ENCODE peak calls at places on chromosomes 1 and 21, in nine cellular contexts. K is HS-27A; J is neuronal stem cell; R is stimulated activated CD4-positive, alpha-beta T cell treated with anti-CD3 and anti-CD28 coated beads, Interleukin-4, amount 100 ng/mL, for 1 hour; Y is SHP77 treated with DMSO at 0.1 percent for 48 hours; V is T-helper 1 cell; A is M059J; F is activated T-cell treated with anti-CD3 and anti-CD28 coated beads for 4 hours; G is posterior cingulate gyrus. D is an unnamed sample.

GRCh38 chr1:85374160-85374559 is 90.8 kb downstream of the DDAH1 start:
- DNase-seq in K (no peak), J (no peak), R (no peak), Y (no peak), V (no peak), A (peak), F (no peak), G (no peak), D (no peak)

GRCh38 chr21:38804617-38805281 is 980 bp upstream of the ETS2 start:
- DNase-seq in K (no peak), J (no peak), R (peak), Y (peak), V (no peak), A (peak), F (no peak), G (peak), D (no peak)

GRCh38 chr1:233608988-233609387 is 4.9 kb upstream of the KCNK1 start:
- DNase-seq in K (no peak), J (no peak), R (no peak), Y (no peak), V (no peak), A (no peak), F (no peak), G (no peak), D (no peak)

GRCh38 chr1:226686440-226687436 is 52.3 kb downstream of the ITPKB start:
- DNase-seq in K (no peak), J (no peak), R (no peak), Y (no peak), V (no peak), A (no peak), F (no peak), G (no peak), D (no peak)

GRCh38 chr1:40855513-40855912 is 6.7 kb downstream of the CITED4 start:
- DNase-seq in K (no peak), J (no peak), R (peak), Y (no peak), V (no peak), A (no peak), F (peak), G (no peak), D (no peak)

GRCh38 chr1:19325958-19326747 is 14.0 kb downstream of the SLC66A1 start:
- DNase-seq in K (no peak), J (no peak), R (no peak), Y (no peak), V (no peak), A (no peak), F (no peak), G (no peak), D (no peak)

GRCh38 chr1:109689844-109690405 is 2.3 kb downstream of the GSTM1 start:
- DNase-seq in K (no peak), J (no peak), R (no peak), Y (no peak), V (no peak), A (no peak), F (no peak), G (no peak), D (no peak)

GRCh38 chr1:167984886-167985489 is 48.1 kb upstream of the MPC2 start:
- DNase-seq in K (no peak), J (no peak), R (peak), Y (no peak), V (no peak), A (peak), F (no peak), G (no peak), D (no peak)

GRCh38 chr1:7727816-7728477 is 43.1 kb upstream of the VAMP3 start:
- DNase-seq in K (no peak), J (no peak), R (no peak), Y (peak), V (no peak), A (no peak), F (no peak), G (peak), D (no peak)

GRCh38 chr1:210025870-210026269 is 87.9 kb downstream of the SYT14 start:
- DNase-seq in K (no peak), J (no peak), R (no peak), Y (no peak), V (no peak), A (no peak), F (no peak), G (no peak), D (no peak)

GRCh38 chr1:100476736-100477135 is 61.2 kb upstream of the GPR88 start:
- DNase-seq in K (no peak), J (no peak), R (no peak), Y (no peak), V (no peak), A (no peak), F (no peak), G (no peak), D (no peak)

GRCh38 chr1:96473791-96474452 is 247.7 kb upstream of the PTBP2 start:
- DNase-seq in K (no peak), J (no peak), R (no peak), Y (no peak), V (no peak), A (peak), F (no peak), G (no peak), D (no peak)

GRCh38 chr1:231918239-231919015 is 291.8 kb downstream of the DISC1 start:
- DNase-seq in K (no peak), J (no peak), R (peak), Y (no peak), V (no peak), A (peak), F (peak), G (no peak), D (no peak)

GRCh38 chr1:175269151-175269550 is 76.6 kb upstream of the KIAA0040 start:
- DNase-seq in K (no peak), J (no peak), R (no peak), Y (no peak), V (no peak), A (no peak), F (no peak), G (no peak), D (no peak)

GRCh38 chr1:6348511-6349191 is 44.9 kb downstream of the ACOT7 start:
- DNase-seq in K (no peak), J (no peak), R (peak), Y (no peak), V (peak), A (peak), F (peak), G (no peak), D (no peak)

GRCh38 chr1:243930822-243931671 is 81.0 kb upstream of the AKT3 start:
- DNase-seq in K (no peak), J (peak), R (no peak), Y (no peak), V (no peak), A (no peak), F (no peak), G (no peak), D (no peak)

GRCh38 chr1:166988976-166989515 is at the start of gene MAEL:
- DNase-seq in K (no peak), J (no peak), R (no peak), Y (no peak), V (no peak), A (no peak), F (no peak), G (no peak), D (no peak)

GRCh38 chr1:36448530-36449051 is 1.7 kb downstream of the OSCP1 start:
- DNase-seq in K (no peak), J (no peak), R (no peak), Y (no peak), V (no peak), A (no peak), F (no peak), G (no peak), D (no peak)

GRCh38 chr1:31866450-31866801 is 50.6 kb upstream of the SPOCD1 start:
- DNase-seq in K (no peak), J (no peak), R (no peak), Y (no peak), V (no peak), A (no peak), F (no peak), G (no peak), D (no peak)

GRCh38 chr1:162660598-162660997 is 28.3 kb downstream of the DDR2 start:
- DNase-seq in K (no peak), J (no peak), R (no peak), Y (no peak), V (no peak), A (peak), F (no peak), G (no peak), D (no peak)

GRCh38 chr1:116115476-116115875 is 4.3 kb downstream of the MAB21L3 start:
- DNase-seq in K (peak), J (no peak), R (no peak), Y (no peak), V (no peak), A (peak), F (no peak), G (no peak), D (no peak)

GRCh38 chr1:237799762-237800474 is 90.8 kb downstream of the ZP4 start:
- DNase-seq in K (peak), J (no peak), R (peak), Y (peak), V (no peak), A (peak), F (no peak), G (peak), D (peak)

GRCh38 chr1:61636814-61637213 is 88.1 kb downstream of the TM2D1 start:
- DNase-seq in K (no peak), J (no peak), R (no peak), Y (no peak), V (no peak), A (no peak), F (no peak), G (no peak), D (no peak)

GRCh38 chr21:21997390-21998333 is 999.5 kb downstream of the NCAM2 start:
- DNase-seq in K (no peak), J (no peak), R (no peak), Y (no peak), V (no peak), A (peak), F (no peak), G (no peak), D (no peak)

GRCh38 chr1:94667716-94668282 is 126.2 kb upstream of the F3 start:
- DNase-seq in K (no peak), J (no peak), R (no peak), Y (no peak), V (no peak), A (peak), F (no peak), G (no peak), D (no peak)

GRCh38 chr1:107010582-107010981 is 45.9 kb upstream of the PRMT6 start:
- DNase-seq in K (no peak), J (no peak), R (no peak), Y (no peak), V (no peak), A (no peak), F (no peak), G (no peak), D (no peak)

GRCh38 chr1:56056438-56057312 is 522.7 kb downstream of the PLPP3 start:
- DNase-seq in K (no peak), J (no peak), R (no peak), Y (no peak), V (no peak), A (peak), F (no peak), G (no peak), D (no peak)

GRCh38 chr1:16960560-16961296 is 19.7 kb downstream of the MFAP2 start:
- DNase-seq in K (no peak), J (peak), R (peak), Y (peak), V (peak), A (peak), F (peak), G (peak), D (peak)

GRCh38 chr1:228096416-228097332 is 6.5 kb downstream of the C1orf35 start:
- DNase-seq in K (no peak), J (no peak), R (no peak), Y (no peak), V (no peak), A (no peak), F (no peak), G (no peak), D (no peak)

GRCh38 chr1:27318596-27318995 is 3.4 kb upstream of the TMEM222 start:
- DNase-seq in K (no peak), J (no peak), R (no peak), Y (no peak), V (no peak), A (no peak), F (no peak), G (no peak), D (no peak)

GRCh38 chr1:109726007-109726406 is 14.0 kb downstream of the GSTM5 start:
- DNase-seq in K (no peak), J (no peak), R (no peak), Y (no peak), V (no peak), A (no peak), F (no peak), G (no peak), D (no peak)

GRCh38 chr1:85224734-85225623 is 24.2 kb upstream of the SYDE2 start:
- DNase-seq in K (no peak), J (no peak), R (no peak), Y (peak), V (no peak), A (no peak), F (no peak), G (no peak), D (no peak)

GRCh38 chr1:185244015-185244747 is 72.9 kb downstream of the IVNS1ABP start:
- DNase-seq in K (peak), J (no peak), R (peak), Y (no peak), V (no peak), A (peak), F (peak), G (no peak), D (no peak)

GRCh38 chr1:46489638-46490602 is at the start of gene DMBX1:
- DNase-seq in K (no peak), J (no peak), R (peak), Y (no peak), V (no peak), A (peak), F (no peak), G (no peak), D (no peak)

GRCh38 chr1:59136541-59137335 is 160.2 kb upstream of the FGGY start:
- DNase-seq in K (peak), J (no peak), R (no peak), Y (no peak), V (no peak), A (peak), F (no peak), G (no peak), D (no peak)

GRCh38 chr1:111513410-111514020 is 10.1 kb upstream of the ADORA3 start:
- DNase-seq in K (no peak), J (no peak), R (no peak), Y (no peak), V (no peak), A (no peak), F (no peak), G (peak), D (no peak)

D was measured in iPS DF 6.9.